ENCODE peak calls at places on chromosomes 3 and 15, in four cellular contexts. A is sigmoid colon, S is A549, B is HepG2. C is an unnamed sample. For H3K4me1, the result is how much of the 10 kb centered on the place peaks cover.

GRCh38 chr3:177835008-177835407 is 637.7 kb upstream of the TBL1XR1 start:
- DNase-seq in A (no peak), S (peak), B (no peak), C (no peak)

GRCh38 chr15:20295238-20295811 is 246.3 kb downstream of the GOLGA6L6 start:
- DNase-seq in A (no peak), S (no peak), B (no peak), C (no peak)

GRCh38 chr15:65757256-65757655 is 34.8 kb downstream of the DENND4A start:
- DNase-seq in A (no peak), S (no peak), B (peak), C (no peak)

GRCh38 chr15:73996939-73997338 is 2.4 kb downstream of the PML start:
- DNase-seq in A (peak), S (no peak), B (no peak), C (no peak)

GRCh38 chr3:185488465-185488864 is 10.4 kb downstream of the TMEM41A start:
- DNase-seq in A (no peak), S (no peak), B (no peak), C (no peak)

GRCh38 chr3:21938267-21938681 is 187.3 kb upstream of the ZNF385D start:
- DNase-seq in A (no peak), S (no peak), B (no peak), C (no peak)

GRCh38 chr3:16319307-16319706 is 54.3 kb downstream of the OXNAD1 start:
- DNase-seq in A (no peak), S (peak), B (peak), C (no peak)

GRCh38 chr3:111509308-111509707 is 32.7 kb upstream of the CD96 start:
- DNase-seq in A (no peak), S (no peak), B (no peak), C (no peak)

GRCh38 chr3:194396897-194397756 is 1.9 kb downstream of the GP5 start:
- DNase-seq in A (no peak), S (no peak), B (no peak), C (no peak)

GRCh38 chr3:140972833-140973232 is 31.2 kb downstream of the SLC25A36 start:
- DNase-seq in A (no peak), S (peak), B (peak), C (no peak)

GRCh38 chr3:31343075-31343474 is 189.7 kb upstream of the STT3B start:
- DNase-seq in A (no peak), S (no peak), B (no peak), C (no peak)

GRCh38 chr15:49627407-49627877 is 6.6 kb downstream of the DTWD1 start:
- DNase-seq in A (no peak), S (peak), B (peak), C (no peak)

GRCh38 chr3:21331321-21331720 is 419.7 kb downstream of the ZNF385D start:
- DNase-seq in A (no peak), S (no peak), B (no peak), C (no peak)

GRCh38 chr15:77609558-77609957 is 23.2 kb downstream of the LINGO1 start:
- DNase-seq in A (no peak), S (no peak), B (no peak), C (no peak)
- H3K4me1 ChIP-seq in A (under half), S (under half), B (under half), C (under half)

DNA sequence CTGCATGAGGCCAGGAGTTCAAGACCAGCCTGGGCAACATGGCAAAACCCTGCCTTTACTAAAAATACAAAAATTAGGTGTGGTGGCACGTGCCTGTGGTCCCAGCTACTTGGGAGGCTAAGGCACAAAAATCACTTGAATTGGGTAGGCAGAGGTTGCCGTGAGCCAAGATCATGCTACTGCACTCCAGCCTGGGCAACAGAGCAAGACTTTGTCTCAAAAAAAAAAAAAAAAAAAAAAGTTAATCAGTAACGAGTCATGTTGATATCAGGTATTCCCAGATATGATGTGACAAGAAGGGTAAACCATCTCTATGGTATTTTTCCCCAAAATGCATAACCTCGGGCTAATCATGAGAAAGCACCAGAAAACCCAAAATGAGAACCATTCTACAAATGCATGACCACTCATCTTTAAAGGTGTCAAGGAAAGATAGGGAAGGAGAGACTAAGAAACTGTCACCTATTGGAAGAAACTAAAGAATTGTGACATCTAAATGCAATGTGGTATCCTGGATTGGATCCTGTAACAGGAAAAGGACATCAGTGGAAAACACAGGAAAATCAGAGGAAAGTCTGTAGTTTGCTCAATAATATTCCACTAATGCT is 66.5 kb upstream of the MAP4 start:
- DNase-seq in A (no peak), S (no peak), B (no peak), C (no peak)
- TF ChIP-seq EP300 in A (no peak), S (no peak), B (no peak), C (no peak)

GRCh38 chr3:171684226-171684625 is 126.1 kb downstream of the PLD1 start:
- DNase-seq in A (no peak), S (no peak), B (no peak), C (no peak)

GRCh38 chr3:171685116-171685895 is 125.0 kb downstream of the PLD1 start:
- DNase-seq in A (no peak), S (no peak), B (no peak), C (no peak)

GRCh38 chr3:171679011-171679492 is 131.2 kb downstream of the PLD1 start:
- DNase-seq in A (no peak), S (no peak), B (peak), C (peak)

GRCh38 chr3:171680690-171681416 is 129.4 kb downstream of the PLD1 start:
- DNase-seq in A (no peak), S (no peak), B (peak), C (no peak)

GRCh38 chr3:171682743-171683142 is 127.5 kb downstream of the PLD1 start:
- DNase-seq in A (no peak), S (no peak), B (no peak), C (no peak)
- H3K4me1 ChIP-seq in A (under half), S (under half), B (under half), C (under half)

DNA sequence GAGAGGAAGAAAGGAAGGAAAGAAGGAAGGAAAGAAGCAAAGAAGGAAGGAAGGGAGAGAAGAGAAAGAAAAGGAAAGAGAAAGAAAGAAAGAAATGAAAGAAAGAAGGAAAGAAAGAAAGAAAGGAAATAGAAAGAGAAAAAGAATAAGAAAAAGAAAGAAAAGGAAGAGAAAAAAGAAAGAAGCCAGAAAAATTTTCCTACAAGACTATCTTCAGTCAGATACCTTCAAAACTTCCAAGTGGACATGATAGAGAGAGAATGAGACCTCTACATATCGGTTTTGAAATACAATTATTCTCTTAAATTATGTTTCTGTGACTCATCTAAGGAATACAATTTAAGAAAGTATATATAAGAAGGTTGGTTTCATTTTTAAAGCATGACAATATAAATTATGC is 1369.0 kb downstream of the ZPLD1 start:
- DNase-seq in A (no peak), S (no peak), B (no peak), C (no peak)
- TF ChIP-seq EP300 in A (no peak), S (no peak), B (no peak), C (no peak)

DNA sequence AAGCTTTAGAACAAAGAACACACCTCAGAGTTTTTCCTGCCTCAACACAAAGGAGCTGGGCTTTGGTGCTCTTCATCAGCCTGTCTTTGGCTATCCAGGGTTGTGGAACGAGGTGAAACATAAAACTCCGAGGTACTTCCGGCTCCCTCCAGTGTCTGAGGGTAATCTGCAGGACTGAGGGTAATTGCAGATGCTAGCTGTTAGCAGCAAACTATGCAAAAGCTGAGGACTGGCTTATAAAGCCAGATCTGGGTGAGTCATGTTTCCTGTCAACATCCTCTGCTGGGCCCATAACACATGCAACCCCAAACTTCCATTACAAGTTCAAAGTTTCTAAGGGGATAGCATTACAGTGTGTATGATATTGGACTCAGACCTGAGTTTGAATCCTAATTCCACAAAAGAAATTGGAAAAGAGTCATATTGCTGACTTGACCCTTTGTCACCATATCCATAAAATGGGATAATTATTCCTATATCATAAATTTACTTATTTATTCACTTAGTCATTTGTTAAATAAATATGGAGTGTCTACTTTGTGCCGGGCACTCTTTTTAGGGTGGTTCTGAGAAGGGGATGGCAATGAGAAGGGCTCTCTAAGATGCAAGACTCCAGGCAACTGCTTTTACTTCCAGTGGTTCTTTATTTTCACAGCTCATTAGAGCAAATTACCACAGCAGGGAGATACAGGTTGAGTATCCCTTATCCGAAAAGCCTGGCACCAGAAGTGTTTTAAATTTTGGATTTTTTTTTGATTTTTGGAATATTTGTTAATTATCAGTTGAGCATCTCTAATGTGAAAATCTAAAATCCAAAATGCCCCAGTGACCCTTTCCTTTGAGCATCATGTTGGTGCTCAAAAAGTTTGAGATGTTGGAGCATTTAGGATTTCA is 9.5 kb upstream of the TRIM69 start:
- DNase-seq in A (peak), S (peak), B (peak), C (peak)
- H3K4me1 ChIP-seq in A (under half), S (under half), B (half or more), C (under half)

C was measured in transverse colon.